ENCODE peak calls at places on chromosomes 7 and 10, in five cellular contexts. Y is fibroblast of the aortic adventitia, B is K562, H is cardiac muscle cell, V is AG04449. Z is an unnamed sample.

GRCh38 chr7:30475580-30475979 is 3.0 kb downstream of the NOD1 start:
- DNase-seq in H (no peak), Y (peak), B (no peak), V (no peak), Z (no peak)

GRCh38 chr7:73451780-73452398 is 18.3 kb downstream of the FZD9 start:
- DNase-seq in V (no peak), H (peak), B (peak), Y (peak), Z (peak)

GRCh38 chr7:27611043-27611442 is 51.6 kb downstream of the HIBADH start:
- DNase-seq in Y (peak), B (no peak), H (no peak), V (peak), Z (no peak)

GRCh38 chr7:101893326-101894085 is 76.1 kb downstream of the CUX1 start:
- DNase-seq in Y (no peak), B (no peak), H (no peak), V (no peak), Z (no peak)

GRCh38 chr10:119597405-119598186 is 832 bp upstream of the TIAL1 start:
- DNase-seq in V (no peak), H (no peak), Y (no peak), B (no peak), Z (no peak)

GRCh38 chr10:21048086-21048485 is 151.0 kb upstream of the NEBL start:
- DNase-seq in Y (no peak), B (no peak), V (no peak), H (no peak), Z (no peak)

GRCh38 chr7:98866765-98867164 is 3.0 kb downstream of the TMEM130 start:
- DNase-seq in Y (no peak), V (no peak), B (no peak), H (no peak), Z (no peak)

GRCh38 chr10:27558612-27559020 is 54.5 kb downstream of the RAB18 start:
- DNase-seq in B (peak), H (peak), Y (peak), V (peak), Z (peak)

GRCh38 chr10:32790483-32790882 is 167.5 kb downstream of the ITGB1 start:
- DNase-seq in V (no peak), H (peak), B (no peak), Y (peak), Z (no peak)

GRCh38 chr10:11378835-11379234 is 232.6 kb downstream of the USP6NL start:
- DNase-seq in H (no peak), V (no peak), Y (no peak), B (no peak), Z (no peak)

GRCh38 chr10:117264776-117265175 is 23.9 kb downstream of the SLC18A2 start:
- DNase-seq in B (no peak), H (no peak), Y (no peak), V (no peak), Z (no peak)

GRCh38 chr7:157271991-157272324 is 64.8 kb upstream of the DNAJB6 start:
- DNase-seq in H (peak), B (peak), V (peak), Y (peak), Z (no peak)

GRCh38 chr10:3406556-3406955 is 234.0 kb upstream of the PITRM1 start:
- DNase-seq in V (no peak), H (no peak), Y (no peak), B (no peak), Z (no peak)

GRCh38 chr7:32179567-32179966 is 109.4 kb upstream of the PDE1C start:
- DNase-seq in V (no peak), B (no peak), H (peak), Y (peak), Z (no peak)

GRCh38 chr10:122495406-122496340 is 34.3 kb downstream of the HTRA1 start:
- DNase-seq in V (no peak), B (no peak), Y (peak), H (peak), Z (peak)

GRCh38 chr10:70445718-70446485 is 4.4 kb upstream of the NODAL start:
- DNase-seq in B (no peak), Y (peak), V (peak), H (peak), Z (no peak)

GRCh38 chr10:29243750-29244149 is 45.1 kb upstream of the LYZL1 start:
- DNase-seq in H (no peak), B (peak), Y (no peak), V (no peak), Z (peak)

GRCh38 chr7:184768-185264 is 7.6 kb upstream of the FAM20C start:
- DNase-seq in B (no peak), Y (peak), H (peak), V (no peak), Z (no peak)

GRCh38 chr10:71946700-71947099 is 17.5 kb upstream of the CHST3 start:
- DNase-seq in Y (no peak), B (no peak), H (no peak), V (no peak), Z (no peak)

GRCh38 chr7:12570148-12570528 is 382 bp upstream of the SCIN start:
- DNase-seq in V (no peak), B (no peak), H (no peak), Y (no peak), Z (no peak)

GRCh38 chr10:60706146-60706545 is 72.1 kb upstream of the CDK1 start:
- DNase-seq in Y (no peak), B (no peak), V (no peak), H (no peak), Z (no peak)

GRCh38 chr7:112001089-112001826 is 204.9 kb downstream of the DOCK4 start:
- DNase-seq in Y (peak), B (no peak), V (peak), H (peak), Z (peak)

GRCh38 chr10:121595321-121595805 is 2.9 kb downstream of the FGFR2 start:
- DNase-seq in B (no peak), H (peak), V (no peak), Y (no peak), Z (no peak)

GRCh38 chr10:92844746-92845145 is 3.6 kb upstream of the EXOC6 start:
- DNase-seq in Y (no peak), H (peak), V (no peak), B (no peak), Z (no peak)
- TF ChIP-seq CTCF in Y (no peak), H (peak), V (no peak), B (no peak), Z (no peak)

DNA sequence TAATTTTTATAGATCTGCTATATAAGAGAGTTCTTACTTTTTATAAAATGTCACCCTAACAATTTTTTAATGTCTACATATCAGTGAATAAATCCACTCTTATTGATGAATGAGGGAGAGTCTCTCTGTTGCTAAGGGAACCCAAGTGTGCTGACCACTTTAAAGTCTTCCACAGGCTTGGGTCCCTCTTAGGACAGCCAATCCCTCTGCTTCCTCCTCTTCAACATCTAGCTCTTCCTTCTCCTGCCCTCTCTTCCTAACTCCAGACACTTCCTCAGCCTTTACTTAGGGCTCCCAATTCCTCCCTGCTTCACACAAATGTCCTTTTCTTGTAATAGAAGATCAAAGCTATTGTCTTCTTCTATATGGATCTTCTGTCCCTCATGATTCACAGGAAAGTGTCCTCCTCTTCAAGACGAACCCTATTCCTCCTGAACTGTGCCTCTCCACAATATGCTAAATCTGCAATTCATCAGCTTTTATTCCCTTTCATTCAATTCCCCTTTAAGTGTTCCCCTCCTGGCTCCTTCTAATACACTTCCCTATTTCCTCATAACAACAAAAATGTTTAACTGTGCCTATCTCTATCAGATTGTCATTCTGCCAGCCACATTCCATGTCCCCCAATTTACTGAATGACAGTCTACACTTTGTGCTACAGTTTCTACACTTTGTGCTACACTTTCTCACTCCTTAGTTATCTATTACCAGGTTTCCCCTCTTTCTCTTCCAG is 37.7 kb downstream of the CDK6 start:
- DNase-seq in V (no peak), H (peak), Y (peak), B (no peak), Z (no peak)
- TF ChIP-seq CTCF in V (no peak), H (no peak), Y (no peak), B (no peak), Z (no peak)

GRCh38 chr10:78381072-78381471 is 347.4 kb downstream of the RPS24 start:
- DNase-seq in B (peak), V (no peak), Y (no peak), H (no peak), Z (no peak)
- TF ChIP-seq CTCF in B (peak), V (peak), Y (peak), H (peak), Z (peak)

GRCh38 chr7:24821045-24821853 is 64.0 kb upstream of the GSDME start:
- DNase-seq in V (no peak), Y (peak), H (peak), B (peak), Z (peak)
- TF ChIP-seq CTCF in V (peak), Y (peak), H (peak), B (peak), Z (no peak)

GRCh38 chr7:21507627-21508343 is 35.1 kb upstream of the DNAH11 start:
- DNase-seq in Y (peak), V (no peak), B (peak), H (peak), Z (peak)
- TF ChIP-seq CTCF in Y (peak), V (peak), B (peak), H (peak), Z (peak)

GRCh38 chr7:5822742-5823503 is 41.5 kb upstream of the RNF216 start:
- DNase-seq in Y (peak), H (peak), B (peak), V (peak), Z (peak)
- TF ChIP-seq CTCF in Y (peak), H (no peak), B (peak), V (peak), Z (no peak)

Z was measured in HCT116.